ENCODE peak calls at places on chromosome 17, in ten cellular contexts. D is heart left ventricle; P is heart right ventricle; J is left ventricle myocardium inferior; Z is MM.1S; I is prostate gland; F is uterus; N is left lung; Q is CD8-positive, alpha-beta T cell; M is mammary epithelial cell. H is an unnamed sample.

GRCh38 chr17:62750502-62751349 is 57.4 kb downstream of the MARCHF10 start:
- DNase-seq in I (no peak), Z (no peak), F (peak), J (no peak), D (no peak), M (no peak), P (no peak), Q (no peak), N (no peak), H (no peak)

GRCh38 chr17:77027271-77027670 is 113.5 kb upstream of the SEC14L1 start:
- DNase-seq in Q (no peak), J (no peak), P (no peak), F (no peak), N (no peak), D (no peak), Z (no peak), M (no peak), I (no peak), H (no peak)

GRCh38 chr17:13727441-13728171 is 125.9 kb upstream of the HS3ST3A1 start:
- DNase-seq in J (no peak), N (no peak), F (no peak), D (no peak), M (peak), Q (no peak), I (no peak), P (no peak), Z (no peak), H (no peak)

GRCh38 chr17:13993106-13993505 is 76.2 kb upstream of the COX10 start:
- DNase-seq in Q (no peak), P (no peak), Z (no peak), N (no peak), J (no peak), F (no peak), I (no peak), M (no peak), D (no peak), H (no peak)

GRCh38 chr17:70629902-70630301 is 460.6 kb downstream of the KCNJ2 start:
- DNase-seq in F (no peak), N (no peak), P (no peak), Z (no peak), D (no peak), M (no peak), Q (no peak), J (no peak), I (no peak), H (no peak)

GRCh38 chr17:75077490-75078096 is 10.2 kb upstream of the SLC16A5 start:
- DNase-seq in N (peak), Q (peak), I (peak), D (peak), P (peak), J (peak), F (peak), M (no peak), Z (no peak), H (peak)

GRCh38 chr17:9389116-9389515 is 186.5 kb downstream of the STX8 start:
- DNase-seq in F (no peak), M (peak), P (no peak), D (no peak), N (no peak), J (no peak), Z (peak), I (no peak), Q (no peak), H (no peak)

GRCh38 chr17:16191604-16192003 is 23.7 kb downstream of the NCOR1 start:
- DNase-seq in M (no peak), Z (no peak), F (no peak), Q (no peak), D (no peak), J (no peak), P (no peak), N (no peak), I (no peak), H (no peak)

GRCh38 chr17:6661464-6661848 is 9.9 kb downstream of the C17orf100 start:
- DNase-seq in Q (no peak), I (no peak), D (no peak), F (no peak), M (no peak), P (no peak), J (no peak), N (no peak), Z (no peak), H (no peak)

GRCh38 chr17:16639438-16639837 is 14.2 kb downstream of the ZNF624 start:
- DNase-seq in Q (no peak), D (no peak), N (no peak), P (no peak), M (no peak), I (no peak), J (no peak), F (no peak), Z (no peak), H (no peak)

GRCh38 chr17:10547351-10547750 is 2.1 kb downstream of the MYH2 start:
- DNase-seq in I (no peak), F (no peak), Z (no peak), N (no peak), Q (no peak), M (no peak), J (no peak), D (no peak), P (no peak), H (no peak)

GRCh38 chr17:35713069-35713728 is 18.2 kb upstream of the RASL10B start:
- DNase-seq in P (peak), Q (no peak), I (no peak), N (no peak), D (peak), Z (peak), F (no peak), M (no peak), J (no peak), H (no peak)

GRCh38 chr17:12631076-12631475 is 34.6 kb upstream of the MYOCD start:
- DNase-seq in P (peak), M (no peak), D (no peak), N (no peak), Q (no peak), J (no peak), F (peak), Z (no peak), I (no peak), H (no peak)

GRCh38 chr17:74453665-74454196 is 12.7 kb upstream of the CD300A start:
- DNase-seq in Q (no peak), J (no peak), D (no peak), P (no peak), I (no peak), N (no peak), M (no peak), Z (peak), F (no peak), H (peak)

GRCh38 chr17:34117332-34117731 is 137.8 kb upstream of the CCL2 start:
- DNase-seq in I (no peak), F (no peak), N (no peak), P (no peak), Q (no peak), M (no peak), Z (no peak), D (no peak), J (no peak), H (no peak)

GRCh38 chr17:61412860-61413653 is 13.4 kb downstream of the TBX2 start:
- DNase-seq in Z (no peak), J (no peak), I (no peak), Q (no peak), D (peak), N (no peak), F (no peak), P (peak), M (no peak), H (peak)

GRCh38 chr17:6494239-6494941 is 50.1 kb downstream of the PIMREG start:
- DNase-seq in I (no peak), F (no peak), Q (no peak), P (no peak), Z (no peak), M (peak), D (no peak), J (no peak), N (no peak), H (peak)

GRCh38 chr17:77769762-77770161 is 188.7 kb upstream of the TNRC6C start:
- DNase-seq in J (no peak), I (no peak), Z (no peak), Q (no peak), P (no peak), F (no peak), D (no peak), N (no peak), M (no peak), H (no peak)

GRCh38 chr17:69655902-69656301 is 241.4 kb downstream of the MAP2K6 start:
- DNase-seq in Z (no peak), I (no peak), N (no peak), M (no peak), P (no peak), F (no peak), D (no peak), J (no peak), Q (no peak), H (no peak)

GRCh38 chr17:47733047-47733413 is at the start of gene TBX21:
- DNase-seq in F (peak), D (peak), N (peak), M (no peak), I (peak), P (peak), Z (peak), J (peak), Q (peak), H (peak)

GRCh38 chr17:72479113-72479512 is 358.3 kb downstream of the SOX9 start:
- DNase-seq in I (no peak), D (no peak), Z (no peak), F (no peak), Q (no peak), M (no peak), N (no peak), P (no peak), J (no peak), H (no peak)

GRCh38 chr17:37698132-37698615 is 46.7 kb downstream of the HNF1B start:
- DNase-seq in I (no peak), Q (no peak), J (no peak), D (no peak), N (no peak), M (peak), F (no peak), Z (no peak), P (no peak), H (no peak)

GRCh38 chr17:69525920-69526841 is 111.7 kb downstream of the MAP2K6 start:
- DNase-seq in D (peak), M (peak), Q (no peak), P (peak), Z (peak), J (peak), F (peak), N (no peak), I (peak), H (peak)

GRCh38 chr17:28796062-28796461 is 46.5 kb downstream of the FAM222B start:
- DNase-seq in D (no peak), Q (no peak), Z (no peak), M (no peak), N (no peak), F (no peak), P (no peak), J (no peak), I (no peak), H (no peak)

GRCh38 chr17:48623583-48623982 is 2.6 kb downstream of the HOXB9 start:
- DNase-seq in D (no peak), J (no peak), I (no peak), P (no peak), M (no peak), Z (no peak), N (no peak), F (no peak), Q (no peak), H (no peak)

DNA sequence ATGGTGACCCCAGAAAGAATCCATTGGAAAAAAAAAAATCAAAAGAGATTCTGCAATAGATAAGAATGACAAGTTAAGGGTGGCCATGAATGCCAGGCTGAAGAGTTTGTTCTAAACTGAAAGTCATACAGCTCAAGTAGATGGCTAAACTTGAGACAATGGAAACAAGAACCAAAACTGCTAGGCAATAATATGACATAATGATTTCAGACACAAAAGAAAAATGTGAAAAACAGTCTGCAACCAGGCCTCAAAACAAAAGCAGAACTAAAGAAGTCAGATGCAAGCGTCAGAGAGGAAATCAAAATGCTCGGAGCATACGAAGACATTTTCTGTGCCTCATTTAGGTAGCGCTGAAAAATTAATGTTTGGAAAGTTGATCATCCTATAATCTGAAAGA is 54.4 kb upstream of the YPEL2 start:
- DNase-seq in Z (peak), Q (no peak), N (no peak), M (no peak), I (no peak), J (no peak), P (no peak), F (no peak), D (no peak), H (no peak)
- H3K27ac ChIP-seq in Z (peak), Q (no peak), N (peak), M (no peak), I (no peak), J (peak), P (no peak), F (no peak), D (peak), H (no peak)

GRCh38 chr17:49762148-49762941 is 1.6 kb downstream of the FAM117A start:
- DNase-seq in F (no peak), I (no peak), J (no peak), Z (no peak), Q (no peak), M (peak), N (no peak), D (no peak), P (no peak), H (no peak)
- H3K4me3 ChIP-seq in F (peak), I (peak), J (peak), Z (peak), Q (peak), M (peak), N (peak), D (no peak), P (peak), H (no peak)

GRCh38 chr17:21243516-21244303 is 9.5 kb downstream of the NATD1 start:
- DNase-seq in I (no peak), Z (no peak), Q (no peak), F (no peak), N (no peak), P (no peak), M (no peak), J (no peak), D (no peak), H (no peak)
- TF ChIP-seq CTCF in I (no peak), Z (no peak), Q (no peak), F (no peak), N (no peak), P (no peak), M (no peak), J (no peak), D (no peak), H (no peak)

GRCh38 chr17:67246648-67247415 is 1.8 kb upstream of the HELZ start:
- DNase-seq in P (no peak), Z (no peak), D (no peak), N (peak), Q (peak), I (peak), F (peak), J (no peak), M (peak), H (peak)

GRCh38 chr17:67245073-67245693 is at the start of gene HELZ:
- DNase-seq in D (peak), J (peak), P (peak), F (peak), Q (peak), I (peak), Z (peak), N (peak), M (peak), H (peak)

GRCh38 chr17:67245694-67246397 is 850 bp upstream of the HELZ start:
- DNase-seq in N (peak), D (peak), M (peak), F (no peak), Q (peak), J (peak), Z (no peak), P (peak), I (peak), H (peak)

GRCh38 chr17:67247416-67247900 is 2.5 kb upstream of the HELZ start:
- DNase-seq in Z (no peak), Q (no peak), M (no peak), I (no peak), F (no peak), P (no peak), N (no peak), J (no peak), D (no peak), H (no peak)

DNA sequence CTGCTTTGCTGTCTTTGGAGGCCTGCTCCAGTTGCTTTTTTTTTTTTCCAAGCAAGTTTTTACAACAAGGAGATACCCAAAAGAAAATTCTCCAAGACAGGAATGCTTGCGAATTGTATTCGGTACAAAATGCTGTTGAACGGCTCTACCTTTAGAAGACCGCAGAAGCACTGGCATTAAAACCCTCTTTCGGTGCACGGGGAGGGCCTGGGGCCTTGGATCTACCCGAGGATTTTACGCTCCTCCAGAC is 1.3 kb upstream of the HELZ start:
- DNase-seq in F (no peak), P (no peak), M (no peak), I (no peak), Q (no peak), Z (no peak), N (no peak), J (no peak), D (no peak), H (no peak)
- H3K27ac ChIP-seq in F (peak), P (no peak), M (peak), I (peak), Q (peak), Z (no peak), N (peak), J (peak), D (no peak), H (peak)

GRCh38 chr17:81831563-81831956 is 1.5 kb downstream of the MCRIP1 start:
- DNase-seq in F (no peak), D (no peak), Q (no peak), I (no peak), N (no peak), J (no peak), P (no peak), Z (no peak), M (no peak), H (no peak)
- H3K4me3 ChIP-seq in F (no peak), D (no peak), Q (no peak), I (no peak), N (peak), J (peak), P (no peak), Z (no peak), M (no peak), H (no peak)

DNA sequence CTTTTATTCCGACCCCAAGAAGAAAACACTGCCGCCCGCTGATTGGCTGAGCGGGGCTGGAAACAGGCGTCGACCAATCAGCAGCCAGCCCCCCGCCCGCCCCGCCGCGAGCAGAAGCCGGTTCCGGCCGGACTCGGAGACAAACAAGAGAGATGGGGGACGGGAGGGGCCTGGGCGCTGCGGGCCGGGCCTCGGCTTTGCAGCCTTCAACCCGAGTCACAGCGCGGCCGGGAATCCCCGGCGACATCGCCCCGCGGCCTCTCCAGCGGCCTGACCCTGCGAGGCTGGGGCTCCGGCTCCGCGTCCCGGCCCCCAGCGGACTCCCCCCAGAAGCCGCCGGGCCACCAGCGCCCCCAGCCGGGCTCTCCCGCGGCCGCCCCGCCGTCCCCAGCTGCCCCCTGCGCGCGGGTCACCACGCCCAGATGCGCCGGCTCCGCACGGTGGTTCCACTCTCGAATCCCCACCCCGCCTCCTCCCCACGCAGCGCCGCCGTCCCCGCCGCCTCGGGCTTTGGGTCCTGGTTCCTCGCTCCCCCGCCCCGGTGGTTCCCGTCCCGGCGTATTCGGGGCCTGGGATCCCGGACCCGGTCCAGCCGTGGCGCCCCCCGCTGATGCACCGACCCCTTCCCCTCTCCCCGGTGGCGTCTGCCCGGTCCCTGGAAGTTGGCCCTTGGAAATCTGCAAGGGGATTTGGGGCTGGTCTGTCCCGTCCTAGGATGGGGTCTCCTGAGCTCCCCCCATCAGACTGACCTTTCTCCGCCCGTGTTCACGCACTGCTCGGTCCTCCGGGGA is 417 bp upstream of the SLC43A2 start:
- DNase-seq in Q (peak), M (peak), N (peak), J (peak), I (peak), Z (peak), P (peak), D (peak), F (peak), H (peak)
- TF ChIP-seq CTCF in Q (no peak), M (no peak), N (peak), J (peak), I (peak), Z (peak), P (peak), D (no peak), F (peak), H (peak)

GRCh38 chr17:79452706-79453105 is 158.1 kb downstream of the RBFOX3 start:
- DNase-seq in J (no peak), Q (no peak), P (no peak), I (no peak), N (peak), M (no peak), D (no peak), F (no peak), Z (no peak), H (no peak)

GRCh38 chr17:79457376-79457775 is 153.5 kb downstream of the RBFOX3 start:
- DNase-seq in I (no peak), P (no peak), Q (no peak), M (no peak), N (peak), J (no peak), F (no peak), Z (no peak), D (no peak), H (no peak)

GRCh38 chr17:79455636-79456035 is 155.2 kb downstream of the RBFOX3 start:
- DNase-seq in I (no peak), N (peak), F (no peak), J (no peak), Q (no peak), Z (no peak), P (no peak), D (no peak), M (no peak), H (no peak)

GRCh38 chr17:79453481-79453880 is 157.4 kb downstream of the RBFOX3 start:
- DNase-seq in P (no peak), D (no peak), J (no peak), Q (no peak), N (peak), Z (no peak), F (no peak), I (no peak), M (no peak), H (no peak)

GRCh38 chr17:79454826-79455225 is 156.0 kb downstream of the RBFOX3 start:
- DNase-seq in D (no peak), P (no peak), M (no peak), N (peak), Z (no peak), J (no peak), F (no peak), I (no peak), Q (no peak), H (no peak)
- H3K27ac ChIP-seq in D (no peak), P (no peak), M (no peak), N (no peak), Z (no peak), J (no peak), F (no peak), I (no peak), Q (no peak), H (no peak)

GRCh38 chr17:32356378-32356743 is 6.4 kb downstream of the ZNF207 start:
- DNase-seq in Q (no peak), I (no peak), D (no peak), F (no peak), M (no peak), Z (no peak), J (no peak), P (no peak), N (no peak), H (no peak)
- H3K4me3 ChIP-seq in Q (no peak), I (no peak), D (no peak), F (no peak), M (no peak), Z (no peak), J (peak), P (no peak), N (no peak), H (no peak)

GRCh38 chr17:57948555-57949420 is 6.4 kb downstream of the CUEDC1 start:
- DNase-seq in F (peak), J (no peak), P (no peak), Z (peak), I (no peak), N (no peak), Q (no peak), D (no peak), M (peak), H (no peak)
- TF ChIP-seq CTCF in F (no peak), J (no peak), P (no peak), Z (peak), I (no peak), N (no peak), Q (no peak), D (no peak), M (no peak), H (no peak)

DNA sequence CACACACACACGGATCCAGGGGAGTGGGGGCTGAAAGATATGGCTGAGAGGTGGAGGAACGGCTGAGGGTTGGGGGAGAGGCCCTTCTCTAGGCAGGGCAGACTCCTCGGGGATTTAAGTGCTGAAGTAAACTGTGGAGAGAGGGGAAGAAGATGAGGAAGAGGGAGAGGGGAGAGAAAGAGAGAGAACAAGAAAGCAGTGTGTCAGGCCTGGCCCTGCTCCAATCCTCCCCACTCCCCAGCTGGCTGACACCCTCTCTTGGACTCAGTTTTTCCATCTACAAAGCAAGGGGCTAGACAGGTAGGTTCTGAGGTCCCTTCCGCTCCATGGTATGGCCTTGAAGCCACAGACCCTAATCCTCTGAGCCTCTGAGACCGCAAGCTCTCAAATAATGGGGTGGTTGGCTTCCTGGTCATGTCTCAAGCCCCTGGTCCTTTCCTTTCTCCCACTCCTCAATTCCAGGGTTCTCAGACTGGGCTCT is 2.0 kb downstream of the VAMP2 start:
- DNase-seq in N (no peak), Q (no peak), D (no peak), Z (no peak), J (no peak), F (no peak), P (no peak), I (no peak), M (no peak), H (no peak)
- H3K27ac ChIP-seq in N (peak), Q (peak), D (peak), Z (no peak), J (peak), F (peak), P (peak), I (peak), M (no peak), H (peak)

H was measured in colonic mucosa.